ENCODE peak calls at places on chromosomes 11 and 22, in seven cellular contexts. F, T, Q, I, C, E and V are unnamed samples.

GRCh38 chr11:36241512-36241911 is 47.7 kb downstream of the COMMD9 start:
- DNase-seq in T (no peak), C (no peak), I (no peak), F (no peak), E (no peak), Q (no peak), V (no peak)

GRCh38 chr11:121416909-121417567 is 35.1 kb upstream of the SORL1 start:
- DNase-seq in T (peak), E (peak), I (peak), Q (peak), C (peak), F (no peak), V (peak)

GRCh38 chr11:26677566-26677965 is 44.3 kb downstream of the SLC5A12 start:
- DNase-seq in I (no peak), Q (no peak), F (no peak), E (no peak), C (no peak), T (no peak), V (no peak)

GRCh38 chr22:22865311-22866072 is 22.1 kb upstream of the IGLL5 start:
- DNase-seq in I (no peak), C (no peak), Q (no peak), F (no peak), E (no peak), T (peak), V (no peak)

GRCh38 chr11:110070176-110070575 is 23.0 kb upstream of the ZC3H12C start:
- DNase-seq in T (no peak), C (no peak), E (no peak), Q (no peak), I (no peak), F (no peak), V (no peak)

GRCh38 chr11:17263803-17264202 is 12.7 kb upstream of the NUCB2 start:
- DNase-seq in T (peak), Q (no peak), E (peak), I (peak), C (no peak), F (peak), V (no peak)

GRCh38 chr11:944711-945470 is 19.2 kb downstream of the AP2A2 start:
- DNase-seq in C (no peak), T (peak), I (no peak), F (peak), Q (no peak), E (peak), V (no peak)

GRCh38 chr11:110828086-110828485 is 115.8 kb upstream of the ARHGAP20 start:
- DNase-seq in Q (no peak), E (peak), F (no peak), I (no peak), C (no peak), T (no peak), V (no peak)

GRCh38 chr11:1938343-1939005 is 8.7 kb upstream of the MRPL23 start:
- DNase-seq in C (no peak), I (no peak), F (peak), E (no peak), T (no peak), Q (no peak), V (peak)

GRCh38 chr11:95503047-95503446 is 272.0 kb upstream of the SESN3 start:
- DNase-seq in F (no peak), E (peak), Q (peak), I (no peak), C (no peak), T (peak), V (no peak)

GRCh38 chr11:7578276-7578955 is 64.6 kb downstream of the PPFIBP2 start:
- DNase-seq in Q (no peak), E (no peak), C (no peak), F (no peak), T (no peak), I (no peak), V (no peak)

GRCh38 chr22:28146401-28147304 is 227.6 kb upstream of the PITPNB start:
- DNase-seq in T (peak), C (no peak), I (no peak), F (no peak), Q (no peak), E (peak), V (no peak)

GRCh38 chr11:46899501-46900025 is 18.8 kb downstream of the LRP4 start:
- DNase-seq in F (no peak), I (no peak), T (no peak), Q (no peak), E (no peak), C (no peak), V (no peak)

GRCh38 chr11:66970808-66971442 is 4.2 kb upstream of the C11orf86 start:
- DNase-seq in E (peak), Q (peak), I (peak), C (peak), F (peak), T (peak), V (no peak)

GRCh38 chr11:5580577-5580976 is at the start of gene OR52B6:
- DNase-seq in T (no peak), E (no peak), C (no peak), F (no peak), I (no peak), Q (no peak), V (no peak)

GRCh38 chr11:118901494-118902335 is 18.0 kb downstream of the CXCR5 start:
- DNase-seq in Q (no peak), E (no peak), F (peak), C (no peak), I (no peak), T (no peak), V (peak)

GRCh38 chr11:58945663-58946062 is 6.4 kb downstream of the GLYATL1 start:
- DNase-seq in Q (no peak), C (no peak), I (no peak), T (no peak), E (no peak), F (no peak), V (no peak)

GRCh38 chr11:123063396-123064267 is 1.7 kb upstream of the HSPA8 start:
- DNase-seq in Q (no peak), C (no peak), I (peak), F (peak), E (peak), T (peak), V (no peak)

GRCh38 chr11:61491736-61492395 is 16.7 kb upstream of the LRRC10B start:
- DNase-seq in F (peak), C (no peak), E (no peak), Q (no peak), T (no peak), I (no peak), V (no peak)

GRCh38 chr22:44723801-44724200 is 21.8 kb downstream of the PRR5 start:
- DNase-seq in T (peak), E (no peak), F (peak), Q (no peak), C (no peak), I (peak), V (no peak)

GRCh38 chr22:31753634-31754471 is at the start of gene DEPDC5:
- DNase-seq in T (peak), E (peak), I (peak), C (peak), Q (peak), F (peak), V (peak)

GRCh38 chr11:122691751-122692150 is 36.2 kb downstream of the UBASH3B start:
- DNase-seq in F (peak), C (no peak), I (no peak), Q (no peak), E (peak), T (no peak), V (no peak)

GRCh38 chr11:96215094-96215782 is 127.8 kb downstream of the MAML2 start:
- DNase-seq in E (peak), F (peak), T (peak), Q (no peak), C (no peak), I (peak), V (peak)

GRCh38 chr22:27850000-27850465 is 48.5 kb upstream of the MN1 start:
- DNase-seq in I (no peak), Q (no peak), T (peak), F (no peak), E (peak), C (peak), V (no peak)

GRCh38 chr11:11621881-11622706 is at the start of gene GALNT18:
- DNase-seq in T (peak), C (peak), Q (peak), E (peak), I (peak), F (peak), V (peak)
- H3K4me3 ChIP-seq in T (peak), C (peak), Q (peak), E (peak), I (no peak), F (peak), V (peak)

DNA sequence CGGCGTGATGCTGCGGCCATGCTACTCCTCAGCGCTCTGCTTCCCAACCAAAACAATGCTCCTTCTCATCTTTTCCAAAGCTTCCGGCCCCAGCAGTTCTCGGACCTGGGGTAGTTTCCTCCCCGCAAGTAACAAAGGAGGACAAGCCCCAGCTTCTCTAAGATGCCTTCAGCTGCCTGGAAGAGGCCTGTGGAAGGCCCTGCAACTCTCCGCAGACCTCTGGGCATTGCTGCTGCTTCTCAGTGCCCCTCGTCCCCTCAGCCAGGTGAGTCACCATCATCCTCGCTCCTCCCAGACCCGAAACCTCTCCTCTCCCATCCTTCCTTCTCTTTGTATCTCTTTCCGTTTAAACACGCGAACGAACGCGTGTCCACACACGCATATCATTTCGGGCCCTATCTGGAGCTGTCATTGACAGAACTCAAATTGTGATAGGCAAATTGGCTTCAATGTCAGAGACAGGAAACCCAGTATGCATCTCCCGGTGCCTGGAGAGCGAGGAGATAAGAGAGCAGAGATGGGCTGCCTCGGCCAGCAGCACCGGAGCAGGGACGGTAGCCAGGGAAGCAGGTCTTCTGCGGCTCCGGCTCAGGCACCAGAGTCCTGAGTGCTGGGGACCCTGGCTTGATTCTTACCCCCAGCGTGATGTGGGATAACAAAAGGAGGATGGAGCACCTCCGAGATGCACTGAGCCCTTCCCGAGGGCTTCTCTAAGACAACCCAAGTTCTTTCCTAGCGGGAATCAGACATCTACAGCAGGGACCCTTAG is 22.0 kb upstream of the JAM3 start:
- DNase-seq in T (no peak), C (no peak), F (peak), I (no peak), E (no peak), Q (no peak), V (no peak)
- H3K4me3 ChIP-seq in T (peak), C (no peak), F (peak), I (no peak), E (peak), Q (no peak), V (no peak)

GRCh38 chr11:134700101-134700640 is 288.1 kb upstream of the B3GAT1 start:
- DNase-seq in I (no peak), C (no peak), Q (no peak), E (no peak), T (no peak), F (no peak), V (no peak)
- H3K4me3 ChIP-seq in I (no peak), C (no peak), Q (no peak), E (no peak), T (no peak), F (no peak), V (no peak)

GRCh38 chr11:79864882-79865281 is 424.1 kb upstream of the TENM4 start:
- DNase-seq in Q (no peak), C (no peak), F (no peak), E (no peak), I (no peak), T (no peak), V (no peak)

GRCh38 chr11:79857404-79857803 is 416.6 kb upstream of the TENM4 start:
- DNase-seq in T (no peak), F (no peak), E (no peak), I (no peak), C (no peak), Q (no peak), V (no peak)

DNA sequence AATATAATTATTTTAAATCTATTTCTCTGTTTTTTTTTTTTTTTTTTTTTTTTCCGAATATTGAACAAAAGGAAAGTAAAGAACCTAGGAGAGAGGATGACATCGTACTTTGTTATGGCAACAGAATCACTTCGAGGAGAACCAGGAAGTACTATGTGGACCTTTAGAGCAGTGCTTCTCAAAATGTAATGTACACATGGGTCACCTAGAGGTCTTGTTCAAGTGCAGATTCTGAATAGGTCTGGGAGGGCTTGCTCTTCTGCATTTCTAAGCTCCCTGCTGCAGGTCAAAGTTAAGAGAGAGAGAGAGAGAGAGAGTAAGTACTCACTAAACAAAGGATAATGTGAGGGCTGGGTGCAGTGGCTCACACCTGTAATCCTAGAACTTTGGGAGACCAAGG is 419.5 kb upstream of the TENM4 start:
- DNase-seq in E (no peak), I (no peak), F (no peak), Q (no peak), T (no peak), C (no peak), V (no peak)
- H3K4me3 ChIP-seq in E (no peak), I (no peak), F (no peak), Q (no peak), T (no peak), C (no peak), V (no peak)

GRCh38 chr22:46074771-46075551 is 75.4 kb upstream of the PPARA start:
- DNase-seq in E (no peak), C (peak), Q (no peak), T (no peak), F (peak), I (no peak), V (peak)

GRCh38 chr22:46072030-46072881 is 78.1 kb upstream of the PPARA start:
- DNase-seq in E (peak), C (peak), I (peak), Q (no peak), T (peak), F (peak), V (peak)

GRCh38 chr22:46072981-46073682 is 77.2 kb upstream of the PPARA start:
- DNase-seq in F (no peak), E (no peak), Q (no peak), C (peak), I (peak), T (no peak), V (peak)

GRCh38 chr22:46075764-46076531 is 74.4 kb upstream of the PPARA start:
- DNase-seq in E (no peak), C (peak), F (peak), T (no peak), I (no peak), Q (no peak), V (peak)

GRCh38 chr22:46073683-46074504 is 76.4 kb upstream of the PPARA start:
- DNase-seq in T (peak), E (no peak), C (peak), I (peak), F (no peak), Q (no peak), V (peak)
- H3K4me3 ChIP-seq in T (peak), E (peak), C (peak), I (peak), F (peak), Q (peak), V (peak)

GRCh38 chr11:113177596-113178115 is 136.7 kb upstream of the TTC12 start:
- DNase-seq in F (no peak), E (no peak), Q (no peak), T (no peak), C (no peak), I (no peak), V (no peak)

GRCh38 chr11:113176971-113177370 is 137.4 kb upstream of the TTC12 start:
- DNase-seq in F (no peak), E (peak), T (peak), I (no peak), C (no peak), Q (peak), V (no peak)

GRCh38 chr11:113176561-113176960 is 137.8 kb upstream of the TTC12 start:
- DNase-seq in E (peak), C (no peak), Q (no peak), F (no peak), I (no peak), T (peak), V (no peak)

GRCh38 chr11:113179181-113179701 is 135.1 kb upstream of the TTC12 start:
- DNase-seq in E (no peak), T (no peak), I (no peak), C (no peak), Q (no peak), F (no peak), V (no peak)

DNA sequence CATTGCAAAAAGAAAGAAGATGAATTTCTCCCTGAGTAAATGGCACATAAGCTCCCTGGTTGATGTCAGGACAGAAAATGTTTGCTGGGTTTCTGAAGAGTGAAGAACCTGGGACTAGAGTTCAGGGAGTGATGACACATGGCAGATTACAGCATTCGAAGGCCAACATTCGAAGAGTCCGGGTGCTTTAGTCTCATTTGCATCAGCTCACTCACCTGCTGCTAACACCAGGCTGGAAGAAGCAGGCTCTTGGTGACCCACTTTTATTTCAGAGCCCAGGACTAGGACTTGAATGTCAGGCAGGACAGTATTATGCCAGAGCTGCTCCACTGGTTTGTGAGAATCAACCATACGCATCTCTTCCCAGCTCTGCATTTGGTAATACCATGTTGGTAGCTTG is 135.7 kb upstream of the TTC12 start:
- DNase-seq in Q (no peak), F (no peak), E (no peak), C (no peak), T (no peak), I (no peak), V (no peak)
- H3K4me3 ChIP-seq in Q (no peak), F (no peak), E (no peak), C (no peak), T (no peak), I (no peak), V (no peak)